ENCODE peak calls at places on chromosomes 1 and 21, in five cellular contexts. One of them, this sample, is unnamed.

GRCh38 chr21:35046223-35046690 is 2.8 kb downstream of the RUNX1 start:
- DNase-seq in T1000: no peak
- DNase-seq in activated T-helper 1 cell treated with Interleukin-2 at 50 U/mL for 16 hours: no peak
- DNase-seq in amygdala: no peak
- DNase-seq in AG04450: no peak
- DNase-seq in this sample: no peak

GRCh38 chr1:84390231-84390630 is 8.1 kb upstream of the DNASE2B start:
- DNase-seq in T1000: no peak
- DNase-seq in activated T-helper 1 cell treated with Interleukin-2 at 50 U/mL for 16 hours: no peak
- DNase-seq in amygdala: no peak
- DNase-seq in AG04450: no peak
- DNase-seq in this sample: no peak

GRCh38 chr1:153150846-153151245 is at the start of gene SPRR2G:
- DNase-seq in T1000: no peak
- DNase-seq in activated T-helper 1 cell treated with Interleukin-2 at 50 U/mL for 16 hours: no peak
- DNase-seq in amygdala: no peak
- DNase-seq in AG04450: no peak
- DNase-seq in this sample: no peak

GRCh38 chr1:119462964-119463363 is 44.0 kb upstream of the HSD3B1 start:
- DNase-seq in T1000: no peak
- DNase-seq in activated T-helper 1 cell treated with Interleukin-2 at 50 U/mL for 16 hours: no peak
- DNase-seq in amygdala: no peak
- DNase-seq in AG04450: no peak
- DNase-seq in this sample: no peak

GRCh38 chr1:175824079-175824478 is 80.7 kb upstream of the TNR start:
- DNase-seq in T1000: no peak
- DNase-seq in activated T-helper 1 cell treated with Interleukin-2 at 50 U/mL for 16 hours: no peak
- DNase-seq in amygdala: no peak
- DNase-seq in AG04450: no peak
- DNase-seq in this sample: no peak

GRCh38 chr1:224377676-224378006 is 21.0 kb downstream of the CNIH4 start:
- DNase-seq in T1000: no peak
- DNase-seq in activated T-helper 1 cell treated with Interleukin-2 at 50 U/mL for 16 hours: no peak
- DNase-seq in amygdala: no peak
- DNase-seq in AG04450: no peak
- DNase-seq in this sample: peak; percentile 64

GRCh38 chr1:101298663-101299062 is 61.8 kb downstream of the S1PR1 start:
- DNase-seq in T1000: no peak
- DNase-seq in activated T-helper 1 cell treated with Interleukin-2 at 50 U/mL for 16 hours: no peak
- DNase-seq in amygdala: no peak
- DNase-seq in AG04450: no peak
- DNase-seq in this sample: no peak

GRCh38 chr1:78839704-78840277 is 166.7 kb downstream of the ADGRL4 start:
- DNase-seq in T1000: no peak
- DNase-seq in activated T-helper 1 cell treated with Interleukin-2 at 50 U/mL for 16 hours: no peak
- DNase-seq in amygdala: no peak
- DNase-seq in AG04450: no peak
- DNase-seq in this sample: peak; percentile 28

GRCh38 chr1:239735081-239735480 is 348.7 kb downstream of the CHRM3 start:
- DNase-seq in T1000: no peak
- DNase-seq in activated T-helper 1 cell treated with Interleukin-2 at 50 U/mL for 16 hours: no peak
- DNase-seq in amygdala: no peak
- DNase-seq in AG04450: no peak
- DNase-seq in this sample: no peak

GRCh38 chr21:42652527-42653491 is 612 bp upstream of the PDE9A start:
- DNase-seq in T1000: no peak
- DNase-seq in activated T-helper 1 cell treated with Interleukin-2 at 50 U/mL for 16 hours: no peak
- DNase-seq in amygdala: peak; percentile 73
- DNase-seq in AG04450: no peak
- DNase-seq in this sample: no peak

GRCh38 chr1:151944859-151945575 is 35.7 kb upstream of the THEM4 start:
- DNase-seq in T1000: no peak
- DNase-seq in activated T-helper 1 cell treated with Interleukin-2 at 50 U/mL for 16 hours: no peak
- DNase-seq in amygdala: no peak
- DNase-seq in AG04450: no peak
- DNase-seq in this sample: no peak

GRCh38 chr1:3255680-3256079 is 186.7 kb downstream of the PRDM16 start:
- DNase-seq in T1000: no peak
- DNase-seq in activated T-helper 1 cell treated with Interleukin-2 at 50 U/mL for 16 hours: no peak
- DNase-seq in amygdala: no peak
- DNase-seq in AG04450: no peak
- DNase-seq in this sample: no peak

GRCh38 chr1:169514566-169515270 is 29.0 kb upstream of the SLC19A2 start:
- DNase-seq in T1000: no peak
- DNase-seq in activated T-helper 1 cell treated with Interleukin-2 at 50 U/mL for 16 hours: no peak
- DNase-seq in amygdala: no peak
- DNase-seq in AG04450: no peak
- DNase-seq in this sample: no peak

GRCh38 chr1:199743227-199743626 is 284.3 kb upstream of the NR5A2 start:
- DNase-seq in T1000: no peak
- DNase-seq in activated T-helper 1 cell treated with Interleukin-2 at 50 U/mL for 16 hours: no peak
- DNase-seq in amygdala: no peak
- DNase-seq in AG04450: no peak
- DNase-seq in this sample: no peak

GRCh38 chr1:209600541-209600940 is 17.0 kb downstream of the CAMK1G start:
- DNase-seq in T1000: peak; percentile 20
- DNase-seq in activated T-helper 1 cell treated with Interleukin-2 at 50 U/mL for 16 hours: no peak
- DNase-seq in amygdala: no peak
- DNase-seq in AG04450: no peak
- DNase-seq in this sample: no peak

GRCh38 chr1:79716481-79716880 is 710.0 kb upstream of the ADGRL4 start:
- DNase-seq in T1000: no peak
- DNase-seq in activated T-helper 1 cell treated with Interleukin-2 at 50 U/mL for 16 hours: no peak
- DNase-seq in amygdala: no peak
- DNase-seq in AG04450: peak; percentile 29
- DNase-seq in this sample: no peak

GRCh38 chr1:229229137-229229720 is 41.7 kb upstream of the RAB4A start:
- DNase-seq in T1000: no peak
- DNase-seq in activated T-helper 1 cell treated with Interleukin-2 at 50 U/mL for 16 hours: no peak
- DNase-seq in amygdala: no peak
- DNase-seq in AG04450: no peak
- DNase-seq in this sample: no peak

GRCh38 chr1:114979278-114979891 is 50.2 kb upstream of the TSHB start:
- DNase-seq in T1000: peak; percentile 21
- DNase-seq in activated T-helper 1 cell treated with Interleukin-2 at 50 U/mL for 16 hours: peak; percentile 43
- DNase-seq in amygdala: peak; percentile 1
- DNase-seq in AG04450: peak; percentile 13
- DNase-seq in this sample: peak; percentile 13

GRCh38 chr21:15761508-15762100 is 31.8 kb downstream of the USP25 start:
- DNase-seq in T1000: no peak
- DNase-seq in activated T-helper 1 cell treated with Interleukin-2 at 50 U/mL for 16 hours: no peak
- DNase-seq in amygdala: no peak
- DNase-seq in AG04450: no peak
- DNase-seq in this sample: no peak